ENCODE peak calls at places on chromosomes 1 and 21, in eight cellular contexts. X is endodermal cell, M is ovary, P is A549, Y is spleen, J is kidney, S is PC-3, E is adrenal gland. O is an unnamed sample. For H3K4me1, the result is how much of the 10 kb centered on the place peaks cover.

GRCh38 chr1:237975903-237976302 is 85.2 kb upstream of the ZP4 start:
- DNase-seq in E (no peak), P (no peak), Y (no peak), M (no peak), S (no peak), J (no peak), X (no peak), O (no peak)

GRCh38 chr1:109725510-109725909 is 13.5 kb downstream of the GSTM5 start:
- DNase-seq in M (no peak), E (no peak), Y (no peak), S (no peak), X (no peak), P (no peak), J (no peak), O (no peak)

GRCh38 chr1:168833352-168833751 is 104.3 kb upstream of the DPT start:
- DNase-seq in S (no peak), Y (no peak), J (no peak), E (no peak), P (no peak), X (no peak), M (no peak), O (no peak)

GRCh38 chr1:116544588-116545358 is 26.1 kb downstream of the CD58 start:
- DNase-seq in M (no peak), X (no peak), E (no peak), J (no peak), Y (no peak), P (no peak), S (no peak), O (no peak)

GRCh38 chr1:201885531-201886075 is 3.1 kb upstream of the SHISA4 start:
- DNase-seq in X (peak), S (peak), P (peak), M (no peak), J (no peak), Y (peak), E (peak), O (peak)

GRCh38 chr21:44520326-44521300 is 19.4 kb downstream of the KRTAP10-1 start:
- DNase-seq in X (peak), P (no peak), E (no peak), Y (peak), S (no peak), M (no peak), J (peak), O (no peak)

GRCh38 chr21:42586406-42586805 is 67.0 kb upstream of the PDE9A start:
- DNase-seq in P (no peak), X (no peak), M (no peak), J (no peak), Y (no peak), E (no peak), S (no peak), O (no peak)

GRCh38 chr1:40868051-40868723 is 6.0 kb upstream of the CITED4 start:
- DNase-seq in Y (no peak), X (no peak), S (peak), P (peak), E (no peak), M (no peak), J (no peak), O (no peak)

GRCh38 chr21:38985423-38986378 is 180.0 kb downstream of the ETS2 start:
- DNase-seq in P (no peak), S (no peak), J (peak), M (peak), E (peak), X (no peak), Y (no peak), O (peak)

GRCh38 chr1:219160942-219161341 is 12.7 kb upstream of the LYPLAL1 start:
- DNase-seq in J (no peak), S (peak), E (no peak), X (no peak), M (no peak), Y (no peak), P (no peak), O (peak)

GRCh38 chr1:4072754-4073153 is 172.7 kb upstream of the C1orf174 start:
- DNase-seq in S (no peak), P (no peak), X (no peak), Y (peak), J (no peak), E (no peak), M (no peak), O (no peak)

GRCh38 chr1:231626951-231627614 is 493 bp downstream of the DISC1 start:
- DNase-seq in X (peak), Y (peak), S (peak), M (peak), P (peak), E (peak), J (peak), O (peak)

GRCh38 chr21:31354604-31355443 is 10.8 kb upstream of the TIAM1 start:
- DNase-seq in P (peak), J (no peak), X (no peak), Y (no peak), M (no peak), S (peak), E (peak), O (peak)

GRCh38 chr1:216015116-216015515 is 408.1 kb downstream of the USH2A start:
- DNase-seq in Y (no peak), X (no peak), M (no peak), S (no peak), E (no peak), P (no peak), J (no peak), O (no peak)

GRCh38 chr21:45178072-45178608 is 103.8 kb downstream of the ADARB1 start:
- DNase-seq in Y (no peak), E (no peak), J (no peak), P (no peak), M (no peak), S (no peak), X (peak), O (peak)

GRCh38 chr1:226414098-226414698 is 6.3 kb upstream of the PARP1 start:
- DNase-seq in E (no peak), P (no peak), M (no peak), J (no peak), Y (no peak), X (peak), S (no peak), O (no peak)

GRCh38 chr21:31316488-31317169 is 27.4 kb downstream of the TIAM1 start:
- DNase-seq in P (no peak), E (no peak), M (no peak), J (no peak), S (peak), X (peak), Y (no peak), O (no peak)

GRCh38 chr1:33165809-33166208 is 16.0 kb downstream of the TRIM62 start:
- DNase-seq in Y (no peak), X (no peak), J (no peak), M (no peak), S (no peak), P (no peak), E (no peak), O (peak)

GRCh38 chr1:57007948-57008347 is 42.1 kb upstream of the C8B start:
- DNase-seq in P (no peak), M (no peak), J (no peak), Y (no peak), S (no peak), X (no peak), E (no peak), O (no peak)

GRCh38 chr1:89545264-89546038 is 20.8 kb downstream of the LRRC8B start:
- DNase-seq in J (no peak), P (no peak), M (no peak), E (no peak), X (no peak), Y (no peak), S (peak), O (no peak)

GRCh38 chr1:151728151-151728711 is 6.9 kb downstream of the RIIAD1 start:
- DNase-seq in E (no peak), Y (no peak), J (no peak), P (no peak), M (peak), X (peak), S (no peak), O (peak)

GRCh38 chr1:243343970-243344749 is 88.3 kb downstream of the SDCCAG8 start:
- DNase-seq in X (no peak), J (no peak), M (no peak), E (no peak), Y (no peak), S (peak), P (peak), O (no peak)

GRCh38 chr1:27508139-27508665 is 18.2 kb upstream of the WASF2 start:
- DNase-seq in J (no peak), P (peak), S (peak), M (no peak), E (no peak), Y (no peak), X (peak), O (peak)

GRCh38 chr21:23725576-23725975 is 1881.7 kb downstream of the MRPL39 start:
- DNase-seq in E (no peak), J (no peak), X (no peak), P (no peak), S (peak), M (no peak), Y (no peak), O (no peak)

GRCh38 chr1:119859647-119860046 is 36.7 kb downstream of the ADAM30 start:
- DNase-seq in X (no peak), J (no peak), E (no peak), M (no peak), Y (no peak), S (peak), P (peak), O (peak)

GRCh38 chr1:117189109-117189437 is 21.7 kb downstream of the VTCN1 start:
- DNase-seq in X (no peak), Y (no peak), M (no peak), J (no peak), P (no peak), S (no peak), E (no peak), O (no peak)

GRCh38 chr1:228329887-228330286 is 76.7 kb downstream of the TRIM11 start:
- DNase-seq in P (no peak), M (no peak), X (no peak), J (no peak), S (no peak), E (no peak), Y (no peak), O (peak)

GRCh38 chr1:221768444-221769066 is 26.7 kb upstream of the DUSP10 start:
- DNase-seq in P (no peak), S (no peak), M (no peak), E (no peak), X (no peak), J (no peak), Y (no peak), O (no peak)

GRCh38 chr1:89609781-89610456 is 23.0 kb upstream of the LRRC8C start:
- DNase-seq in X (peak), Y (peak), E (no peak), J (no peak), P (no peak), S (no peak), M (no peak), O (no peak)

GRCh38 chr1:174747613-174748012 is 252.1 kb upstream of the CACYBP start:
- DNase-seq in P (no peak), M (no peak), Y (no peak), S (no peak), X (no peak), J (no peak), E (no peak), O (no peak)

GRCh38 chr1:31007462-31007991 is 58.0 kb downstream of the PUM1 start:
- DNase-seq in J (no peak), Y (no peak), S (peak), E (no peak), X (no peak), M (no peak), P (no peak), O (peak)

GRCh38 chr1:77970192-77970591 is 8.7 kb downstream of the FUBP1 start:
- DNase-seq in X (no peak), E (no peak), M (no peak), J (no peak), S (no peak), P (no peak), Y (no peak), O (no peak)

GRCh38 chr1:29056256-29056655 is 67.4 kb downstream of the TMEM200B start:
- DNase-seq in S (no peak), X (no peak), J (no peak), E (no peak), M (no peak), Y (no peak), P (no peak), O (no peak)

GRCh38 chr1:11701551-11701961 is 10.0 kb downstream of the DRAXIN start:
- DNase-seq in Y (no peak), X (no peak), J (no peak), P (no peak), E (peak), S (no peak), M (no peak), O (peak)

GRCh38 chr1:156703741-156704140 is 1.6 kb downstream of the CRABP2 start:
- DNase-seq in J (no peak), E (no peak), Y (no peak), P (no peak), S (no peak), X (peak), M (no peak), O (no peak)

GRCh38 chr1:171110485-171111340 is 20.0 kb downstream of the FMO3 start:
- DNase-seq in E (no peak), J (no peak), X (no peak), P (no peak), Y (no peak), S (no peak), M (no peak), O (no peak)

GRCh38 chr1:150810958-150811676 is 3.1 kb upstream of the CTSK start:
- DNase-seq in Y (no peak), M (no peak), S (no peak), E (no peak), X (no peak), J (no peak), P (no peak), O (no peak)

GRCh38 chr21:44650265-44650972 is 4.0 kb downstream of the KRTAP12-4 start:
- DNase-seq in E (no peak), P (no peak), X (no peak), S (no peak), J (no peak), M (no peak), Y (no peak), O (peak)

GRCh38 chr1:179840107-179840506 is 37.5 kb downstream of the TOR1AIP2 start:
- DNase-seq in Y (no peak), E (no peak), M (no peak), S (no peak), P (no peak), J (no peak), X (no peak), O (no peak)

GRCh38 chr1:153465728-153466625 is 5.5 kb upstream of the S100A7 start:
- DNase-seq in Y (peak), M (peak), X (peak), E (peak), P (peak), J (peak), S (peak), O (peak)
- TF ChIP-seq CTCF in Y (peak), M (peak), X (peak), E (peak), P (peak), J (peak), S (peak), O (peak)

GRCh38 chr1:12769031-12769430 is 4.5 kb upstream of the PRAMEF12 start:
- DNase-seq in X (peak), E (no peak), P (no peak), M (no peak), Y (no peak), S (no peak), J (no peak), O (no peak)
- H3K4me1 ChIP-seq in X (under half), E (under half), P (under half), M (under half), Y (under half), S (under half), J (under half), O (under half)

GRCh38 chr1:15062479-15063099 is 91.0 kb upstream of the TMEM51 start:
- DNase-seq in J (no peak), S (peak), E (no peak), Y (no peak), P (no peak), X (peak), M (no peak), O (peak)
- TF ChIP-seq CTCF in J (peak), S (peak), E (peak), Y (no peak), P (peak), X (peak), M (no peak), O (peak)

GRCh38 chr1:20604678-20605077 is 15.8 kb downstream of the CDA start:
- DNase-seq in J (no peak), Y (no peak), S (peak), X (no peak), M (no peak), P (peak), E (no peak), O (peak)

GRCh38 chr1:20603473-20604464 is 14.9 kb downstream of the CDA start:
- DNase-seq in Y (no peak), M (no peak), X (no peak), E (peak), S (peak), P (peak), J (no peak), O (peak)

GRCh38 chr1:20601123-20601825 is 12.4 kb downstream of the CDA start:
- DNase-seq in X (no peak), P (no peak), J (no peak), E (no peak), M (no peak), S (peak), Y (no peak), O (peak)

GRCh38 chr1:20600156-20600555 is 11.3 kb downstream of the CDA start:
- DNase-seq in M (no peak), S (peak), J (no peak), P (no peak), X (no peak), Y (no peak), E (no peak), O (peak)

GRCh38 chr1:20602851-20603450 is 14.1 kb downstream of the CDA start:
- DNase-seq in J (no peak), E (no peak), X (no peak), S (peak), Y (no peak), P (no peak), M (no peak), O (no peak)
- H3K4me1 ChIP-seq in J (under half), E (under half), X (under half), S (half or more), Y (under half), P (half or more), M (under half), O (half or more)

DNA sequence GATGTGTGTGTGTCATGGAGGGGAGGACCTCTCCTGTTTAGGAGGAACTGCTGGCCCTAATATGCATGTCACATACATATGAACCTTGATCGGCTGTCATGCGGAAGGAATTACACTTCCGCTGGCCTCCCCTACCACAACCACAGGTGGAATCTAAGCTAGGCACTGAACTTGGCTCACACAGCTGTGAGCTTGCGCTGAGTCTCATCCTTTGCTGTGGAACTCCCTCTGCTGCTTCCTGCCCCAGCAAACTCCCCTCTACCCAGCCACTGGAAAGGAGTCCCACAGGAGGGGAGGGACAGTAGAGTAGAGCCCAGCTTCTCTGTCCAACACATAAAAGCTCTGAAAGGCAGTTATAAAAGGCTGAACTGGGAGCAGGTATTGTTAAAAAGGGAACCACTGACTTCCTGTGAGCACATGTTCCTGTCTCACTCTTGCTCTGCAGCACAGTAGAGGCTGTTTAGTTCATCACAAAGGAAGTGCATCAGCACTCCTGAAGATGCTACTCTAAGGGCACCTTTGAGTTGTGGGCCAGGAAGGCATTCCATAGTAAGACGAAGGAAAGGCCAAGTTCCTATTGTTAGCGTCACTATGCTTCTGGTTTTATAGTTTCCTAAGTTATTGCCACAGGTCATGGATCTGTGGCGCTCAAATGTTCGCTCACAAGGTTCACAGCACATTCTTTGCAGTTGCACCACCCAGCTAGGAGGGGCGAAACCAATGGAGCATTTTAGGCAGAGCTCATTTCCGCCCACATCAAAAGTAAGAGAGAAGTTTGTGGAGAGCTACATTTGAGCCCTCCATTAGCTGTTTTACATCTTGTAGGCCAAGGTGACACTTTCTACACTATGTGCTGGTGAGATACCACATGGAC is 17.7 kb upstream of the PTPRC start:
- DNase-seq in P (no peak), J (peak), Y (peak), X (no peak), S (no peak), M (no peak), E (peak), O (no peak)
- TF ChIP-seq CTCF in P (no peak), J (no peak), Y (no peak), X (no peak), S (no peak), M (no peak), E (no peak), O (no peak)

GRCh38 chr1:24752305-24752704 is 7.1 kb downstream of the CLIC4 start:
- DNase-seq in J (no peak), P (no peak), E (no peak), Y (no peak), X (no peak), M (no peak), S (no peak), O (no peak)

GRCh38 chr1:24754229-24754628 is 9.0 kb downstream of the CLIC4 start:
- DNase-seq in M (no peak), X (no peak), J (no peak), P (no peak), S (no peak), E (no peak), Y (no peak), O (peak)

GRCh38 chr1:24749257-24749656 is 4.0 kb downstream of the CLIC4 start:
- DNase-seq in E (no peak), X (no peak), S (no peak), M (no peak), P (no peak), J (no peak), Y (no peak), O (peak)

GRCh38 chr1:24749886-24750285 is 4.6 kb downstream of the CLIC4 start:
- DNase-seq in J (no peak), M (no peak), X (no peak), E (no peak), Y (peak), S (no peak), P (no peak), O (no peak)

DNA sequence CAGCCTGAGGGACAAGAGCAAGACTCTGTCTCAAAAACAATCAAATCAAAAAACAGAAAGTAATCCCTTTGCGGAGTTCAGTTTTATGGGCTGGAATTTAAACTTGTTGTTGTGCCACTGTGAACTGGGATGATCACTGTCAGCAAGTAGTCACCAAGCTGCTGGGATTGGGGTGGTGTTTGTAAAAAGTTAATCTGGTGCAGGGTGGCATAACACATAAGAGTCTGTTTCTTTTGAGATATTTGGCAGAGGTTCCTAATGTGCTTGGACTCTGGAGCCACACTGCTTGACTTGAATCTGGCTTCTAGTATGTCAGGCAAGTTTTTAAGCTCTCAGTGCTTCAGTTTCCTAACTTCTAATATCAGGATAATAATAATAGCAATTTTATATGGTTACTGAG is 6.6 kb downstream of the CLIC4 start:
- DNase-seq in S (no peak), Y (no peak), J (no peak), P (no peak), E (no peak), M (no peak), X (no peak), O (peak)
- H3K4me1 ChIP-seq in S (under half), Y (under half), J (under half), P (under half), E (under half), M (under half), X (under half), O (half or more)

DNA sequence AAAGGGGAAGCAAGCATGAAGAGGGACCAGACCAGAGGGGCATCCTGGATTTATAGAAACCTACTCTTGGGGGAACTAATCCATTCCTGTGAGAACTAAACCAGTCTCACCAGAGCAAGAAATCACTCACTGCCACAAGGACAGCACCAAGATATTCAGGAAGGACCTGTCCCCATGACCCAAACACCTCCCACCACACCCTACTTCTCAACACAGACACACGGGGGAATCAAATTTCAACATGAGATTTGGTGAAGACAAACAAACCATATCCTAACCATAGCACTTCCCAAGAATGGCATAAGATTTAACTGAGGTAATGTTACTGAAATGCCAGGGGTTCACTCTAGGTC is 12.1 kb upstream of the POU2F1 start:
- DNase-seq in P (no peak), X (no peak), S (no peak), J (no peak), Y (no peak), M (no peak), E (no peak), O (no peak)
- TF ChIP-seq CTCF in P (no peak), X (no peak), S (no peak), J (no peak), Y (no peak), M (no peak), E (no peak), O (no peak)

GRCh38 chr1:17125756-17126237 is 6.5 kb upstream of the PADI2 start:
- DNase-seq in Y (peak), J (peak), S (peak), P (peak), X (peak), E (peak), M (peak), O (peak)
- H3K4me1 ChIP-seq in Y (under half), J (under half), S (under half), P (half or more), X (under half), E (under half), M (under half), O (under half)

O was measured in osteoblast.